ENCODE peak calls at places on chromosome X, in six cellular contexts. R is AML-193; P is stimulated activated naive CD4-positive, alpha-beta T cell treated with Interleukin-2 at 50 U/mL for 16 hours; W is SW480; S is KBM-7; V is NCI-H524. E is an unnamed sample.

GRCh38 chrX:136147320-136147901 is at the start of gene FHL1:
- DNase-seq in V (peak; percentile 68), R (no peak), P (peak; percentile 47), S (peak; percentile 18), W (peak; percentile 8), E (peak; percentile 12)

GRCh38 chrX:136584545-136584944 is 52.5 kb downstream of the VGLL1 start:
- DNase-seq in P (peak; percentile 30), R (no peak), S (no peak), V (no peak), W (no peak), E (no peak)

GRCh38 chrX:64394874-64395567 is at the start of gene MTMR8:
- DNase-seq in V (peak; percentile 90), W (peak; percentile 69), S (peak; percentile 84), R (peak; percentile 39), P (peak; percentile 72), E (no peak)

GRCh38 chrX:56746996-56747395 is 18.0 kb downstream of the NBDY start:
- DNase-seq in V (no peak), P (no peak), S (no peak), W (no peak), R (no peak), E (no peak)

GRCh38 chrX:84729809-84730208 is 227.6 kb upstream of the HDX start:
- DNase-seq in V (peak; percentile 47), R (peak; percentile 3), W (peak; percentile 46), P (no peak), S (peak; percentile 67), E (peak; percentile 31)

GRCh38 chrX:40153335-40154221 is 55.8 kb upstream of the BCOR start:
- DNase-seq in P (peak; percentile 43), S (peak; percentile 88), R (peak; percentile 43), V (peak; percentile 74), W (no peak), E (no peak)

GRCh38 chrX:116272328-116272727 is 101.8 kb downstream of the AGTR2 start:
- DNase-seq in W (peak; percentile 53), R (no peak), V (no peak), S (no peak), P (no peak), E (peak; percentile 69)

GRCh38 chrX:18981124-18981807 is 2.6 kb downstream of the PHKA2 start:
- DNase-seq in V (no peak), S (no peak), P (no peak), W (no peak), R (no peak), E (no peak)

GRCh38 chrX:32847921-32848320 is 363.4 kb downstream of the DMD start:
- DNase-seq in R (no peak), P (no peak), V (no peak), S (no peak), W (no peak), E (no peak)

GRCh38 chrX:123755107-123755506 is 22.3 kb upstream of the THOC2 start:
- DNase-seq in W (no peak), S (no peak), R (no peak), P (no peak), V (no peak), E (no peak)

GRCh38 chrX:139194571-139195280 is 335.8 kb upstream of the F9 start:
- DNase-seq in W (peak; percentile 57), V (no peak), R (no peak), S (peak; percentile 61), P (no peak), E (no peak)

GRCh38 chrX:14607446-14607845 is 78.1 kb downstream of the GLRA2 start:
- DNase-seq in S (no peak), V (peak; percentile 7), P (no peak), R (no peak), W (no peak), E (no peak)

GRCh38 chrX:22300130-22300529 is 27.4 kb downstream of the CBLL2 start:
- DNase-seq in R (no peak), P (no peak), S (peak; percentile 43), V (peak; percentile 54), W (peak; percentile 75), E (peak; percentile 67)

GRCh38 chrX:139851730-139852129 is 81.1 kb downstream of the ATP11C start:
- DNase-seq in R (no peak), S (no peak), W (no peak), P (no peak), V (no peak), E (peak; percentile 76)

GRCh38 chrX:103628386-103629290 is at the start of gene TCEAL1:
- DNase-seq in S (peak; percentile 66), W (peak; percentile 76), R (peak; percentile 12), P (peak; percentile 2), V (peak; percentile 64), E (peak; percentile 27)

GRCh38 chrX:73855546-73855945 is 292.5 kb downstream of the CHIC1 start:
- DNase-seq in V (peak; percentile 67), W (peak; percentile 49), P (peak; percentile 11), R (peak; percentile 26), S (peak; percentile 87), E (peak; percentile 70)

GRCh38 chrX:48945517-48946348 is 11.7 kb downstream of the OTUD5 start:
- DNase-seq in S (peak; percentile 67), P (peak; percentile 28), R (peak; percentile 32), W (peak; percentile 44), V (peak; percentile 61), E (peak; percentile 51)

GRCh38 chrX:22686138-22686541 is 313.6 kb upstream of the DDX53 start:
- DNase-seq in S (peak; percentile 71), W (peak; percentile 4), V (peak; percentile 47), P (no peak), R (no peak), E (peak; percentile 73)

GRCh38 chrX:107968623-107969022 is 13.5 kb downstream of the TEX13B start:
- DNase-seq in S (no peak), V (no peak), R (no peak), P (no peak), W (no peak), E (no peak)

GRCh38 chrX:119690921-119691716 is 1.8 kb downstream of the SEPTIN6 start:
- DNase-seq in V (peak; percentile 22), W (no peak), S (peak; percentile 72), P (peak; percentile 63), R (no peak), E (peak; percentile 51)

GRCh38 chrX:110218591-110218990 is 99.3 kb downstream of the AMMECR1 start:
- DNase-seq in V (no peak), R (no peak), P (no peak), S (no peak), W (no peak), E (peak; percentile 67)

GRCh38 chrX:40155617-40156471 is 58.1 kb upstream of the BCOR start:
- DNase-seq in S (no peak), V (peak; percentile 76), W (no peak), P (no peak), R (no peak), E (no peak)

GRCh38 chrX:42398967-42399631 is 378.9 kb downstream of the PPP1R2C start:
- DNase-seq in P (no peak), R (no peak), S (peak; percentile 4), V (no peak), W (no peak), E (no peak)

GRCh38 chrX:68694429-68695205 is 47.2 kb downstream of the STARD8 start:
- DNase-seq in W (no peak), S (no peak), R (no peak), V (no peak), P (no peak), E (no peak)

GRCh38 chrX:9865804-9866471 is 79.7 kb downstream of the SHROOM2 start:
- DNase-seq in P (no peak), R (no peak), W (peak; percentile 69), V (no peak), S (no peak), E (peak; percentile 61)

GRCh38 chrX:85499400-85499799 is 119.9 kb upstream of the POF1B start:
- DNase-seq in W (no peak), V (no peak), R (no peak), S (no peak), P (no peak), E (no peak)

GRCh38 chrX:103052625-103053024 is 11.3 kb downstream of the BEX1 start:
- DNase-seq in P (no peak), S (no peak), V (no peak), W (no peak), R (no peak), E (no peak)

GRCh38 chrX:2423293-2423692 is 77.5 kb downstream of the DHRSX start:
- DNase-seq in P (no peak), R (no peak), S (no peak), W (peak; percentile 4), V (no peak), E (peak; percentile 51)

GRCh38 chrX:19326567-19326966 is 17.2 kb upstream of the PDHA1 start:
- DNase-seq in W (no peak), R (no peak), S (no peak), P (no peak), V (no peak), E (no peak)

GRCh38 chrX:3598696-3599095 is 114.8 kb downstream of the PRKX start:
- DNase-seq in R (no peak), W (no peak), S (no peak), P (no peak), V (no peak), E (no peak)

GRCh38 chrX:136816970-136817369 is 36.2 kb upstream of the ARHGEF6 start:
- DNase-seq in P (no peak), S (no peak), W (no peak), R (no peak), V (no peak), E (peak; percentile 47)

GRCh38 chrX:149540133-149540620 is 635 bp upstream of the EOLA1 start:
- DNase-seq in S (no peak), W (peak; percentile 82), P (peak; percentile 93), R (peak; percentile 77), V (peak; percentile 96), E (peak; percentile 84)

GRCh38 chrX:133365886-133366611 is 49.2 kb downstream of the GPC4 start:
- DNase-seq in V (no peak), P (no peak), W (no peak), S (no peak), R (no peak), E (peak; percentile 44)

GRCh38 chrX:119240356-119240755 is 4.3 kb downstream of the PGRMC1 start:
- DNase-seq in V (no peak), R (no peak), S (no peak), W (no peak), P (no peak), E (peak; percentile 75)

GRCh38 chrX:25650216-25650615 is 487.9 kb upstream of the MAGEB18 start:
- DNase-seq in R (no peak), V (no peak), W (no peak), S (no peak), P (no peak), E (no peak)

GRCh38 chrX:136185409-136186022 is 38.2 kb downstream of the FHL1 start:
- DNase-seq in V (peak; percentile 49), P (no peak), S (no peak), W (peak; percentile 58), R (no peak), E (peak; percentile 47)

GRCh38 chrX:80335062-80335830 is 85.0 kb upstream of the TENT5D start:
- DNase-seq in R (no peak), V (no peak), P (peak; percentile 0), S (peak; percentile 28), W (no peak), E (no peak)

E was measured in IMR-90.